ENCODE peak calls at places on chromosomes 11 and 22, in five cellular contexts. J is left ventricle myocardium superior; C is effector CD4-positive, alpha-beta T cell; N is HT-29; H is T-helper 2 cell. M is an unnamed sample.

GRCh38 chr11:77517753-77518152 is 43.9 kb upstream of the PAK1 start:
- DNase-seq in N (no peak), H (no peak), C (no peak), J (no peak), M (no peak)

GRCh38 chr11:57410287-57410686 is 16.6 kb downstream of the SLC43A3 start:
- DNase-seq in N (no peak), H (no peak), C (no peak), J (no peak), M (no peak)

GRCh38 chr22:21044931-21045584 is 688 bp upstream of the LRRC74B start:
- DNase-seq in J (peak; percentile 48), H (no peak), N (no peak), C (no peak), M (no peak)

GRCh38 chr22:49724893-49725489 is 102.7 kb downstream of the BRD1 start:
- DNase-seq in N (no peak), J (peak; percentile 77), H (peak; percentile 57), C (peak; percentile 50), M (peak; percentile 54)

GRCh38 chr11:75028321-75029097 is 39.8 kb downstream of the NEU3 start:
- DNase-seq in J (no peak), C (no peak), H (no peak), N (no peak), M (no peak)

GRCh38 chr11:128187829-128188228 is 399.5 kb downstream of the ETS1 start:
- DNase-seq in J (no peak), H (no peak), N (no peak), C (no peak), M (no peak)

GRCh38 chr11:96607890-96608558 is 218.2 kb downstream of the JRKL start:
- DNase-seq in H (no peak), J (no peak), N (no peak), C (no peak), M (no peak)

GRCh38 chr11:79200398-79201070 is 240.3 kb downstream of the TENM4 start:
- DNase-seq in C (no peak), J (no peak), H (no peak), N (no peak), M (no peak)

GRCh38 chr11:134654161-134654915 is 242.3 kb upstream of the B3GAT1 start:
- DNase-seq in J (no peak), C (no peak), N (no peak), H (no peak), M (no peak)

GRCh38 chr11:44365616-44366015 is 55.7 kb upstream of the ALX4 start:
- DNase-seq in J (no peak), H (no peak), N (no peak), C (no peak), M (no peak)

GRCh38 chr22:23281406-23282088 is 101.2 kb downstream of the BCR start:
- DNase-seq in C (peak; percentile 75), J (peak; percentile 90), H (peak; percentile 70), N (peak; percentile 81), M (peak; percentile 70)

GRCh38 chr22:50276143-50276542 is 6.0 kb upstream of the MAPK11 start:
- DNase-seq in N (peak; percentile 59), C (peak; percentile 22), H (no peak), J (peak; percentile 82), M (no peak)

GRCh38 chr11:130534525-130534924 is 86.1 kb downstream of the ADAMTS15 start:
- DNase-seq in C (no peak), J (no peak), N (no peak), H (no peak), M (no peak)

GRCh38 chr11:34775417-34775888 is 140.7 kb downstream of the APIP start:
- DNase-seq in C (no peak), H (no peak), N (no peak), J (no peak), M (no peak)

GRCh38 chr22:25645964-25646363 is 81.5 kb downstream of the GRK3 start:
- DNase-seq in C (no peak), N (no peak), J (no peak), H (no peak), M (no peak)

GRCh38 chr11:93743316-93743715 is 1.8 kb downstream of the C11orf54 start:
- DNase-seq in C (no peak), J (peak; percentile 32), H (no peak), N (no peak), M (no peak)

GRCh38 chr11:112903310-112903709 is 57.9 kb upstream of the NCAM1 start:
- DNase-seq in J (no peak), C (no peak), H (no peak), N (no peak), M (no peak)

GRCh38 chr22:39123811-39124668 is 27.0 kb downstream of the APOBEC3H start:
- DNase-seq in C (no peak), N (no peak), J (no peak), H (no peak), M (no peak)

GRCh38 chr22:44668190-44668885 is 33.7 kb upstream of the PRR5 start:
- DNase-seq in J (peak; percentile 65), N (no peak), H (peak; percentile 12), C (peak; percentile 50), M (no peak)

GRCh38 chr11:63999349-64000025 is 13.2 kb downstream of the OTUB1 start:
- DNase-seq in N (no peak), H (peak; percentile 57), C (peak; percentile 40), J (peak; percentile 67), M (peak; percentile 42)

M was measured in activated gamma-delta T cell treated with anti-CD3 and anti-CD28 coated beads, Interleukin-2, amount 50 U/mL, for 16 hours.